ENCODE peak calls at places on chromosomes 11 and 22, in eight cellular contexts. G is spleen, N is thyroid gland, W is A549, H is H54, D is transverse colon, Z is tibial nerve, Y is GM12891. A is an unnamed sample.

GRCh38 chr11:78228467-78228866 is 39.7 kb downstream of the USP35 start:
- DNase-seq in Z (no peak), N (peak), W (peak), G (no peak), D (peak), H (peak), Y (peak), A (no peak)

GRCh38 chr11:65764434-65764833 is 16.3 kb downstream of the AP5B1 start:
- DNase-seq in D (no peak), G (no peak), N (no peak), H (no peak), Y (no peak), Z (no peak), W (no peak), A (no peak)

GRCh38 chr11:102683277-102683676 is 22.3 kb downstream of the MMP27 start:
- DNase-seq in G (no peak), D (no peak), Y (no peak), Z (no peak), H (no peak), N (no peak), W (no peak), A (no peak)

GRCh38 chr22:19962909-19963806 is 21.5 kb upstream of the TXNRD2 start:
- DNase-seq in D (peak), N (peak), H (no peak), W (no peak), G (peak), Y (no peak), Z (no peak), A (peak)

GRCh38 chr11:125376856-125377255 is 119.2 kb downstream of the FEZ1 start:
- DNase-seq in H (no peak), N (no peak), G (no peak), Z (no peak), Y (no peak), W (no peak), D (no peak), A (no peak)

GRCh38 chr11:130710022-130710421 is 206.3 kb downstream of the SNX19 start:
- DNase-seq in D (no peak), G (no peak), Y (no peak), Z (no peak), W (no peak), H (no peak), N (peak), A (no peak)

GRCh38 chr11:102800774-102801173 is 2.8 kb upstream of the MMP1 start:
- DNase-seq in Z (no peak), Y (no peak), G (no peak), D (no peak), H (no peak), N (no peak), W (no peak), A (no peak)

GRCh38 chr11:64385953-64386704 is 27.2 kb downstream of the RPS6KA4 start:
- DNase-seq in D (no peak), W (no peak), Z (no peak), Y (no peak), G (no peak), N (no peak), H (peak), A (no peak)

GRCh38 chr11:121478895-121479281 is 26.1 kb upstream of the SORL1-AS1 start:
- DNase-seq in Y (no peak), H (no peak), G (no peak), N (no peak), D (no peak), W (no peak), Z (no peak), A (no peak)

GRCh38 chr11:121479355-121479754 is 26.6 kb upstream of the SORL1-AS1 start:
- DNase-seq in D (no peak), W (no peak), Y (no peak), H (no peak), G (no peak), N (no peak), Z (no peak), A (no peak)

GRCh38 chr11:121473064-121473777 is 20.5 kb upstream of the SORL1-AS1 start:
- DNase-seq in N (no peak), G (no peak), W (no peak), Y (no peak), H (no peak), Z (no peak), D (no peak), A (no peak)

GRCh38 chr11:121478226-121478894 is 25.6 kb upstream of the SORL1-AS1 start:
- DNase-seq in Z (no peak), N (peak), D (no peak), G (no peak), W (no peak), Y (no peak), H (no peak), A (peak)

DNA sequence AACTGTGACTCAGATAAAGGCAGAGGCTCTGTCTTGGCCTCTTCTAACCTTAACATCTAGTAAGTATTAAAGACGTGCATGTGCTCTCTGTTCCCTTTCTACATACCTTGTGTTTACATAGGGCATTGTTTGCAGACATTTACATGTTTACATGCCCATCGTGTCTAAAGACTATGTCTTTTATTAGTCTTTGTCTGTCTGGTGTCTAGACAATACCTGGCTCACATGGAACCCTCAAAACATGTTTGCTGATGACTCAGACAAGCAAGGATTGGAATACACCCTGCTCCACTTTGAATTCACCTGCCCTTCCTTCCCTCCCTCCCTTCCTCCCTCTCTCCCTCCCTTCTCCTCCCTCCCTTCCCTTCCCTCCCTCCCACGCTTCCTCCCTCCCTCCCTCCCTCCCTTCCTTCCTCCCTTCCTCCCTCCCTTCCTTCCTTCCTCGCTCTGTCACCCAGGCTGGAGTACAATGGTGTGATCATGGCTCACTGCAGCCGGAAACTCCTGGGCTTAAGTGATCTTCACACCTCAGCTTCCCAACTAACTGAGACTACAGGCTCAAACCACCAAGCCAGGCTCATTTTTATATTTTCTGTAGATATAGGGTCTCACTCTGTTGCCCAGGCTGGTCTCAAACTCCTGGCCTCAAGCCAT is 23.7 kb upstream of the SORL1-AS1 start:
- DNase-seq in G (no peak), W (no peak), Z (no peak), D (no peak), N (peak), H (no peak), Y (no peak), A (no peak)
- TF ChIP-seq POLR2A in G (no peak), W (no peak), Z (no peak), D (no peak), N (no peak), H (no peak), Y (no peak), A (no peak)

DNA sequence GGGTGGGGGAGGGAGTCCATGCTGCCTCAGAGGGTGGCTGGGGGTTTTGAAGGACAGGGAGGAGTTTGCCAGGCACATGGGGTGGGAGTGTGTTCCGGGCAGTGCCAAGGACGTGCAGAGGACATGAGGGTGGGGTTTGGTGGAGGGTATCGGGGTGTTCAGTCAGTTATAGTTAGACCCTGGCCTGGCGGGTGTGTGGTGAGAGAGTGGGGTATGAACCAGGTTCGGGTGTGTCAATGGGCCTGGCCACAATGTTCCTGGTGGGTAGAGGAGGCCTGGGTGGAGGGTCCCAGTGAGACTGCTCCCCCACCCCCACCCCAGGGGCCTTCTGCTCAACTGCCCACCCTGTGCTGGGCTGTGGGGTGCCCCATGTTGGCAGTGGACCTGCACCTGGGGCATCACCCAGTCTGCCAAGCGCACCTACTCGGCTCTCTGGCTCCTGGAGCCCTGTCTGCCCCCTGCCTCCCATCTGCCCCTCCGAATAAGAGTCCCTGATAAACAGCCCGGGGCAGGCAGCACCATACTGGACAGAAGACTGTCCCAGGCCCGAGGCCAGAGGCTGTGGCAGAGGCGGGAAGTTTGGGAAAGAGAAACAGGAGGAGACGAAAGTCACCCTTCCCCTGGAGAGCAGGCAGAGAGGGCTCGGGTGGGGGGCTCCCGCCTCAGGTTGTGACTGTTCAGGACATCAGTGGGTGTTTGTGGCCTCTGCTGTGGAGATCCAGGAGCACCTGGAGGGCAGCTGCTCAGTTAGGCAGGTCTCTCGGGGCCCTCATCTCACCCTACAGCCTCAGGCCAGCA is 4.1 kb downstream of the PIM3 start:
- DNase-seq in D (peak), Y (no peak), G (peak), Z (peak), H (no peak), N (no peak), W (no peak), A (peak)
- TF ChIP-seq POLR2A in D (no peak), Y (peak), G (no peak), Z (no peak), H (no peak), N (no peak), W (no peak), A (no peak)

DNA sequence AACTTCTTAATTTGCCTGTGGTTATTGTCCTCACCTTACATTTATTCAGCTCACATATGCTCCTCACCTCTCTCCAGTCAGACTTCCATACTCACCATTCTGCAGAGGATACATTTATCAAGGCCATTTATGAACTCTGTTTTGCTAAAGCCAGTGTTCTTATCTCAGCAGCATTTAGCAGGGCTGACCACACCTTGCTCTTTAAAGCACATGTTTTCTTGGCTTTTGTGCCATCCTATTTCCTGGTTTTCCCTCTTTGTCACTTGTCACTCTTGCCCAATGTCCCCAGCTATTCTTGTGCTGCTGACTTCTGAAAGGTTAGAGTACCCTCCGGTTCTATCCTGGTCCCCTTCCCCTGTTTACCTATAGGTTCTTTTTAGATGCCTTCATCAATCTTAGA is 446.6 kb downstream of the NELL1 start:
- DNase-seq in H (no peak), N (no peak), D (no peak), Y (no peak), Z (no peak), W (no peak), G (no peak), A (no peak)
- TF ChIP-seq POLR2A in H (no peak), N (no peak), D (no peak), Y (no peak), Z (no peak), W (no peak), G (no peak), A (no peak)

GRCh38 chr11:60954421-60954820 is 2.4 kb upstream of the SLC15A3 start:
- DNase-seq in Z (no peak), G (peak), W (no peak), Y (no peak), D (no peak), N (no peak), H (no peak), A (peak)

GRCh38 chr11:60951909-60952741 is at the start of gene SLC15A3:
- DNase-seq in G (peak), Y (peak), Z (peak), H (peak), D (peak), N (no peak), W (no peak), A (peak)

GRCh38 chr11:60951611-60951908 is 416 bp downstream of the SLC15A3 start:
- DNase-seq in W (no peak), G (no peak), N (no peak), D (no peak), Z (no peak), H (no peak), Y (no peak), A (no peak)

GRCh38 chr11:60953781-60954180 is 1.8 kb upstream of the SLC15A3 start:
- DNase-seq in H (no peak), Y (no peak), N (no peak), D (no peak), G (peak), Z (no peak), W (no peak), A (no peak)

GRCh38 chr11:60952742-60953170 is 780 bp upstream of the SLC15A3 start:
- DNase-seq in W (no peak), N (no peak), D (no peak), Z (no peak), H (no peak), G (no peak), Y (no peak), A (no peak)
- TF ChIP-seq POLR2A in W (no peak), N (no peak), D (no peak), Z (no peak), H (no peak), G (no peak), Y (peak), A (no peak)

GRCh38 chr11:72240461-72241289 is 3.3 kb downstream of the PHOX2A start:
- DNase-seq in D (no peak), H (no peak), G (peak), W (no peak), Y (no peak), Z (no peak), N (no peak), A (no peak)

GRCh38 chr11:72238040-72238450 is 5.9 kb downstream of the PHOX2A start:
- DNase-seq in Z (no peak), N (peak), Y (peak), D (peak), G (peak), W (peak), H (peak), A (peak)

GRCh38 chr11:72238492-72239295 is 5.3 kb downstream of the PHOX2A start:
- DNase-seq in N (no peak), Y (no peak), Z (no peak), D (no peak), W (no peak), G (peak), H (no peak), A (no peak)

GRCh38 chr11:72239849-72240460 is 4.0 kb downstream of the PHOX2A start:
- DNase-seq in W (no peak), N (peak), Z (no peak), D (peak), Y (no peak), G (peak), H (no peak), A (peak)

DNA sequence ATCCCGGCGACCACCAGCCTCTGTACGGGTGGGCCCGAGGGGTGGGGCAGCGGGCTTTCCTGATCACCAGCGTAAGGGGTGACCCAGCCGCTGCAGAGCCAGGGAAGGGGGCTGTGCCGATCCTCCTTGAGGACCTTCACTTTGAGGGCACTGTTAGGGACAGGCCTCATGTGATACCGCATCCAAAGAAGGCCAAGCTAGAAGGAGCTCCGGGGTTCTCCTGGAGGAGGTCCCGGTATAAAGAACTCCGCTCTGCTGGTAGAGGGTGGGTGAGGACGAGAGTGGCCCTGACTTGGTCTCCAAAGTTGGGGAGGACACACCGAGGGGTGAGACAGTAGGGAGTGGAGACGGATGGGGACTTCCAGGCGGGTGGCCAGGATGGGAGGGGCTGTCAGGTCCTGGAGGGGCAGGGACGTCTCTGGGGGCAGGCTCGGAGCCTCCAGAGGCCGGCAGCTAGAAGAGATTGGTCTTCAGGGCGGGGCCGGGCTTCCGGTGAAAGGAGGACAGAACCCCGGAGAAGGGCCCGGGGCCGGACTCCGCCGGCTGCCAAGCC is 4.6 kb downstream of the PHOX2A start:
- DNase-seq in D (peak), H (no peak), N (no peak), Z (no peak), Y (no peak), W (no peak), G (peak), A (no peak)
- TF ChIP-seq POLR2A in D (no peak), H (no peak), N (no peak), Z (no peak), Y (no peak), W (no peak), G (no peak), A (no peak)

DNA sequence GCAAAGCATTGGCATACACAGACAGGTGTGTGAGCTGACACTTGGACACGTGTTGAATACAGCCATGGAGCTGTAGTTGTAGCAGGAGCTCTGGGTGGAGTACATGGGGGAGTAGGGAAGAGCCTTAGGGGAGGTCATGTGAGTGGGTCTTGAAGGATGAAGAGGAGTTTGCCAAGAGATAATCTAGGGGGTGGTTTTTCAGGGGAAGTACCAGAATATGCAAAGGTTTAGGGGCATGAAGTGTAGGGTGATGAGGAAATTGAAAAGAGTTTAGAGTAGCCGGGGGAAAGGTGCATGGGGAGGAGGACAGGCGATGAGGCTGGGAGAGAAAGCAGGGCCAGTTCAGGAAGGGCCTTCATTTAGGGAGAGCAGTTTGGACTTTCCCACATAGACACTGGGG is 74.5 kb downstream of the GRIK4 start:
- DNase-seq in N (no peak), Y (no peak), Z (no peak), W (no peak), D (no peak), G (peak), H (no peak), A (no peak)
- TF ChIP-seq POLR2A in N (no peak), Y (no peak), Z (no peak), W (no peak), D (no peak), G (no peak), H (no peak), A (no peak)

GRCh38 chr11:96242971-96243647 is 99.9 kb downstream of the MAML2 start:
- DNase-seq in W (peak), Y (peak), D (peak), H (peak), N (peak), Z (peak), G (peak), A (peak)
- TF ChIP-seq POLR2A in W (no peak), Y (no peak), D (peak), H (no peak), N (peak), Z (peak), G (peak), A (no peak)

DNA sequence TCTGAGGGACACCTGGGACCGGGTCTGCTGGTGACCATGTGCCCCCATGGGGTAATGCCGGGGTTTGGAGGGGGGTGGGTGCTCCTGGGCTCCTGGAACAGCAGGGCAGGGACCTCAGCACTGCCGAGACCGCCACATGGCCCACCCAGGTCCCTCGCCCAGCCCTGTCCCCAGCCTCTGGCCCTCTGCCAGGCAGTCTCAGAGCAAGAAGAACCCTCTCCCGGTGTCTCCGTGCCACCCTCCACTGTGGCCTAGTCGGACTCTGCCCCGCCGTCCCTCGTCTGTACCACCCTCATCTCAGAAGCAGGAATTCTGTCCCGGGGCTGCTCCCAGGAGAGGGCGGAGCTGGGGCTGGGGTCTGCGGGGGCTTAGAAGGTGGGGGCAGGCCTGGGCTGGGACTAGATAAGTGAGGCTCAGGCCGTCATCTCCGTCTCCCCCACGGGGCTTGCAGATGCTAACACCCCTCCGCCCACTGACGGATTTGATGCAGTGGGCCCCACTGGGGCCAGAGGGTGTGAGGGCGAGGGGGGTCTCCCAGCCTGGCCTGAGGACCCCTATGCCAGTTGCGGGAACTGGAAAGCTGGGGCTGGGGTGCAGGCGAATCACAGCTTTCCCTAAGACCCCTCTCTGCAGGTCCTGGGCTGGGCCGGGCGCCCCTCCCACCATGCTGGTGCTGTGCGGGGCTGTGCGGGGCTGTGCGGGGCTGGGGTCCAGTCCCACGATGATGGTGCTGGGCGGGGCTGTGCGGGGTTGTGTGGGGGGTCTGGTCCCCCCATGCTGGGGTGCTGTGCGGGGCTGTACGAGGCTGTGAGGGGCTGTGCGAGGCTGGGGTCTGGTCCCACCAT is 1.1 kb downstream of the MUC5AC start:
- DNase-seq in Y (peak), H (no peak), G (peak), D (no peak), W (no peak), Z (no peak), N (no peak), A (no peak)
- TF ChIP-seq POLR2A in Y (no peak), H (no peak), G (no peak), D (no peak), W (peak), Z (no peak), N (no peak), A (no peak)